ENCODE peak calls at places on chromosomes 2 and 18, in seven cellular contexts. V is upper lobe of left lung; H is Panc1; L is naive thymus-derived CD8-positive, alpha-beta T cell; N is effector memory CD8-positive, alpha-beta T cell; Z is foreskin keratinocyte; J is central memory CD8-positive, alpha-beta T cell. F is an unnamed sample.

GRCh38 chr2:85937069-85937439 is 48.3 kb upstream of the ST3GAL5 start:
- ATAC-seq in V (no peak), H (no peak), L (no peak), N (no peak), Z (no peak), J (no peak), F (no peak)

GRCh38 chr2:237455764-237456163 is 31.3 kb upstream of the MLPH start:
- ATAC-seq in V (no peak), H (no peak), L (no peak), N (no peak), Z (no peak), J (no peak), F (no peak)

GRCh38 chr2:46735730-46736493 is 179.7 kb downstream of the MCFD2 start:
- ATAC-seq in V (no peak), H (no peak), L (no peak), N (no peak), Z (no peak), J (no peak), F (no peak)

GRCh38 chr18:46892842-46893241 is 24.5 kb downstream of the PIAS2 start:
- ATAC-seq in V (no peak), H (no peak), L (no peak), N (peak), Z (no peak), J (no peak), F (no peak)

GRCh38 chr18:49008716-49009115 is 58.0 kb upstream of the SMAD7 start:
- ATAC-seq in V (no peak), H (no peak), L (no peak), N (no peak), Z (no peak), J (no peak), F (no peak)

GRCh38 chr2:119753930-119754321 is 5.8 kb upstream of the PTPN4 start:
- ATAC-seq in V (no peak), H (no peak), L (no peak), N (no peak), Z (no peak), J (no peak), F (no peak)

GRCh38 chr2:241198381-241199282 is 10.2 kb downstream of the ANO7 start:
- ATAC-seq in V (no peak), H (peak), L (no peak), N (no peak), Z (peak), J (no peak), F (no peak)

GRCh38 chr2:17821535-17822451 is 5.5 kb downstream of the MSGN1 start:
- ATAC-seq in V (peak), H (no peak), L (no peak), N (no peak), Z (no peak), J (no peak), F (peak)

GRCh38 chr2:222504714-222505113 is 80.4 kb downstream of the SGPP2 start:
- ATAC-seq in V (no peak), H (no peak), L (no peak), N (no peak), Z (no peak), J (no peak), F (no peak)

GRCh38 chr2:216486708-216487107 is 11.9 kb upstream of the RPL37A start:
- ATAC-seq in V (peak), H (no peak), L (no peak), N (no peak), Z (no peak), J (no peak), F (no peak)

GRCh38 chr18:47928466-47928865 is 2.0 kb downstream of the SMAD2 start:
- ATAC-seq in V (no peak), H (no peak), L (no peak), N (no peak), Z (no peak), J (no peak), F (no peak)

GRCh38 chr2:1429895-1430294 is 16.6 kb downstream of the TPO start:
- ATAC-seq in V (peak), H (no peak), L (no peak), N (no peak), Z (no peak), J (no peak), F (no peak)

GRCh38 chr2:230816735-230817134 is 48.0 kb upstream of the ITM2C start:
- ATAC-seq in V (no peak), H (no peak), L (no peak), N (no peak), Z (no peak), J (no peak), F (no peak)

GRCh38 chr18:49723648-49724180 is 89.6 kb downstream of the ACAA2 start:
- ATAC-seq in V (no peak), H (peak), L (no peak), N (peak), Z (peak), J (peak), F (peak)

GRCh38 chr2:27238976-27239375 is 21.8 kb downstream of the CAD start:
- ATAC-seq in V (no peak), H (no peak), L (no peak), N (no peak), Z (no peak), J (no peak), F (no peak)

GRCh38 chr18:59460060-59460395 is 101.0 kb upstream of the LMAN1 start:
- ATAC-seq in V (peak), H (no peak), L (no peak), N (no peak), Z (no peak), J (no peak), F (peak)

GRCh38 chr2:186751790-186752189 is 57.9 kb downstream of the FAM171B start:
- ATAC-seq in V (no peak), H (no peak), L (no peak), N (no peak), Z (peak), J (no peak), F (no peak)

GRCh38 chr2:191687867-191688266 is 9.9 kb downstream of the NABP1 start:
- ATAC-seq in V (no peak), H (no peak), L (no peak), N (no peak), Z (no peak), J (no peak), F (no peak)

GRCh38 chr2:9771101-9771449 is 72.2 kb upstream of the TAF1B start:
- ATAC-seq in V (no peak), H (peak), L (no peak), N (no peak), Z (no peak), J (no peak), F (no peak)

GRCh38 chr18:41464278-41464677 is 490.8 kb upstream of the PIK3C3 start:
- ATAC-seq in V (no peak), H (no peak), L (no peak), N (no peak), Z (no peak), J (no peak), F (no peak)

GRCh38 chr2:200462136-200462710 is 47.6 kb downstream of the KCTD18 start:
- ATAC-seq in V (no peak), H (no peak), L (no peak), N (no peak), Z (no peak), J (no peak), F (no peak)

GRCh38 chr2:217942731-217943335 is 60.0 kb downstream of the TNS1 start:
- ATAC-seq in V (no peak), H (no peak), L (no peak), N (no peak), Z (no peak), J (no peak), F (no peak)

F was measured in SK-N-SH treated with all-trans-retinoic acid at 6 μM for 48 hours.